ENCODE peak calls at places on chromosome 17, in four cellular contexts. Y is breast epithelium, A is omental fat pad, O is GM12865. H is an unnamed sample.

GRCh38 chr17:20172378-20172775 is 163.2 kb downstream of the SPECC1 start:
- DNase-seq in Y (no peak), A (no peak), O (no peak), H (no peak)

GRCh38 chr17:37220609-37220953 is 155.2 kb upstream of the C17orf78 start:
- DNase-seq in Y (no peak), A (no peak), O (peak; percentile 12), H (no peak)

GRCh38 chr17:67362173-67362572 is 4.2 kb downstream of the PSMD12 start:
- DNase-seq in Y (no peak), A (no peak), O (no peak), H (peak; percentile 32)

GRCh38 chr17:17467021-17467420 is 9.8 kb upstream of the MED9 start:
- DNase-seq in Y (no peak), A (no peak), O (no peak), H (no peak)

GRCh38 chr17:72684405-72685020 is 408.0 kb downstream of the SLC39A11 start:
- DNase-seq in Y (no peak), A (no peak), O (no peak), H (no peak)

GRCh38 chr17:53724726-53725125 is 98.0 kb upstream of the KIF2B start:
- DNase-seq in Y (no peak), A (no peak), O (no peak), H (no peak)

GRCh38 chr17:36657763-36658490 is 56.5 kb downstream of the MRM1 start:
- DNase-seq in Y (no peak), A (no peak), O (no peak), H (no peak)

GRCh38 chr17:33290156-33290697 is 2.9 kb downstream of the ASIC2 start:
- DNase-seq in Y (no peak), A (no peak), O (no peak), H (no peak)

GRCh38 chr17:68089881-68090280 is 54.3 kb downstream of the KPNA2 start:
- DNase-seq in Y (no peak), A (no peak), O (peak; percentile 74), H (peak; percentile 57)

GRCh38 chr17:10197721-10198508 is 491 bp downstream of the GAS7 start:
- DNase-seq in Y (no peak), A (no peak), O (no peak), H (no peak)

GRCh38 chr17:2366747-2367494 is 29.6 kb downstream of the SGSM2 start:
- DNase-seq in Y (no peak), A (no peak), O (no peak), H (no peak)

GRCh38 chr17:27323538-27324212 is 29.8 kb downstream of the WSB1 start:
- DNase-seq in Y (peak; percentile 76), A (no peak), O (no peak), H (peak; percentile 83)

GRCh38 chr17:50559674-50560184 is 786 bp upstream of the CACNA1G start:
- DNase-seq in Y (no peak), A (peak; percentile 42), O (peak; percentile 44), H (no peak)

GRCh38 chr17:21674242-21674731 is 18.0 kb upstream of the KCNJ18 start:
- DNase-seq in Y (no peak), A (no peak), O (no peak), H (peak; percentile 87)

GRCh38 chr17:12977008-12977751 is 40.6 kb downstream of the ELAC2 start:
- DNase-seq in Y (no peak), A (no peak), O (no peak), H (no peak)

GRCh38 chr17:28745052-28745776 is 1.4 kb downstream of the TRAF4 start:
- DNase-seq in Y (peak; percentile 80), A (no peak), O (peak; percentile 65), H (peak; percentile 86)

GRCh38 chr17:15464211-15464610 is 3.2 kb downstream of the CDRT4 start:
- DNase-seq in Y (no peak), A (no peak), O (no peak), H (no peak)

GRCh38 chr17:66730497-66730923 is 104.4 kb upstream of the CACNG5 start:
- DNase-seq in Y (no peak), A (no peak), O (no peak), H (no peak)

GRCh38 chr17:48500435-48501426 is 30.1 kb downstream of the HOXB1 start:
- DNase-seq in Y (no peak), A (no peak), O (peak; percentile 42), H (no peak)

GRCh38 chr17:67993998-67994361 is 2.3 kb downstream of the C17orf58 start:
- DNase-seq in Y (no peak), A (no peak), O (peak; percentile 40), H (no peak)

GRCh38 chr17:2174471-2175293 is 119.8 kb downstream of the HIC1 start:
- DNase-seq in Y (no peak), A (no peak), O (no peak), H (peak; percentile 87)

GRCh38 chr17:59752446-59752845 is 45.0 kb downstream of the VMP1 start:
- DNase-seq in Y (no peak), A (no peak), O (peak; percentile 10), H (no peak)

GRCh38 chr17:38730526-38731379 is 612 bp downstream of the CISD3 start:
- DNase-seq in Y (peak; percentile 80), A (no peak), O (peak; percentile 41), H (no peak)

GRCh38 chr17:50919321-50920040 is 53.3 kb upstream of the TOB1 start:
- DNase-seq in Y (peak; percentile 97), A (peak; percentile 48), O (peak; percentile 75), H (peak; percentile 97)

GRCh38 chr17:58224315-58224714 is 5.3 kb upstream of the MKS1 start:
- DNase-seq in Y (no peak), A (no peak), O (no peak), H (no peak)

GRCh38 chr17:43694081-43694870 is 32.6 kb upstream of the MEOX1 start:
- DNase-seq in Y (peak; percentile 69), A (peak; percentile 34), O (peak; percentile 88), H (peak; percentile 89)

GRCh38 chr17:48997103-48997826 is at the start of gene IGF2BP1:
- DNase-seq in Y (no peak), A (no peak), O (peak; percentile 57), H (peak; percentile 86)

GRCh38 chr17:7046127-7046724 is 2.3 kb upstream of the SLC16A11 start:
- DNase-seq in Y (peak; percentile 92), A (no peak), O (no peak), H (no peak)

GRCh38 chr17:72926171-72926570 is 166.3 kb downstream of the SLC39A11 start:
- DNase-seq in Y (no peak), A (no peak), O (no peak), H (no peak)

GRCh38 chr17:38868968-38869646 is 751 bp upstream of the LASP1 start:
- DNase-seq in Y (peak; percentile 97), A (peak; percentile 92), O (peak; percentile 93), H (peak; percentile 97)

GRCh38 chr17:60155427-60155814 is 5.6 kb downstream of the CA4 start:
- DNase-seq in Y (no peak), A (no peak), O (no peak), H (no peak)

GRCh38 chr17:50422738-50423137 is 3.3 kb upstream of the ACSF2 start:
- DNase-seq in Y (no peak), A (no peak), O (no peak), H (no peak)

GRCh38 chr17:47895254-47895855 is 681 bp upstream of the SP2 start:
- DNase-seq in Y (no peak), A (no peak), O (peak; percentile 37), H (no peak)

GRCh38 chr17:2892305-2892971 is 96.2 kb downstream of the RAP1GAP2 start:
- DNase-seq in Y (no peak), A (no peak), O (peak; percentile 8), H (no peak)

GRCh38 chr17:47297661-47298400 is 25.9 kb upstream of the EFCAB13 start:
- DNase-seq in Y (no peak), A (no peak), O (no peak), H (no peak)

GRCh38 chr17:77503916-77504651 is 363.3 kb downstream of the SEC14L1 start:
- DNase-seq in Y (no peak), A (no peak), O (no peak), H (no peak)
- TF ChIP-seq CTCF in Y (no peak), A (no peak), O (no peak), H (no peak)

GRCh38 chr17:56624947-56625346 is 31.4 kb downstream of the NOG start:
- DNase-seq in Y (no peak), A (no peak), O (no peak), H (no peak)

GRCh38 chr17:56624315-56624714 is 30.8 kb downstream of the NOG start:
- DNase-seq in Y (no peak), A (no peak), O (no peak), H (no peak)

GRCh38 chr17:56630202-56630601 is 36.7 kb downstream of the NOG start:
- DNase-seq in Y (no peak), A (no peak), O (no peak), H (no peak)

GRCh38 chr17:56633681-56634080 is 40.2 kb downstream of the NOG start:
- DNase-seq in Y (no peak), A (no peak), O (no peak), H (no peak)

GRCh38 chr17:56629450-56630187 is 36.1 kb downstream of the NOG start:
- DNase-seq in Y (no peak), A (no peak), O (peak; percentile 3), H (no peak)
- TF ChIP-seq CTCF in Y (no peak), A (no peak), O (peak; percentile 18), H (peak; percentile 20)

DNA sequence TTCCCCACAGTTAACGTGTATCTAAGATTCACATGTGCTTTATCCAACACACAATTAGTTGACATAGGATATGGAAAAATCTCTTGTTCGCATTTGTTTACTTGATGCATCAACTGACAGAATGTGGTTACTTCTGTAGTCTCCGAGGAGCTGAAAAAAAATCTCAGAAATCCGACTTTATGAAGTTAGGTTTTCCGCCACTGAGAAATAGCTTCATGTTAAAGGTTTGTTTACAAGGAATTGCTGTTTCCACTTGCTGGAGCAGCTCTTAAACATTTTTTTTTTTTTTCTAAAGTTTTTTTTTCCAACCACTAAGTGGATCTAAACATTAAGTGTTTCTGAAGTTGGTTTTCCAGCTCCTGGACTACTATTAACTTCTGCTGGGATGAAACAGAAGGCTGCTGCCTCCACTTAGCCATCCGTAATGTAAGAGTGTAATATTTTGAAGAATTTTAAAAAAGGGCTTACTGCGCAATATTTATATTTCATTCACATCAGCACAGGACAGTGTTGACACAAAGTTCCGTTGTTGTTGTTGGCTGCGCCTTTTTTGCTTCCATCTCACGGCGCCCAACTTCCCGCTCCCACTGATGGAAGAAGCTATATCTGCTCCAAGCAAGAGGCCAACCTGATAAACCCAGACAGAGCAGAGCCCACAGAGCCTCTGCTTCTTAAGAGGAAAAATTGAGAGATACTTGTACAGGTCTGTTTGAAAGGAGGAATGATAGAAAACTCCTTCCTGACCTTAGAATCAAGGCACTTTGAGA is 167.8 kb upstream of the KCNJ16 start:
- DNase-seq in Y (no peak), A (no peak), O (no peak), H (no peak)
- TF ChIP-seq CTCF in Y (no peak), A (no peak), O (no peak), H (no peak)

GRCh38 chr17:74408262-74408661 is 23.6 kb upstream of the GPRC5C start:
- DNase-seq in Y (no peak), A (no peak), O (peak; percentile 20), H (no peak)
- TF ChIP-seq CTCF in Y (no peak), A (no peak), O (no peak), H (no peak)

GRCh38 chr17:4516740-4517139 is 18.1 kb downstream of the SPNS2 start:
- DNase-seq in Y (no peak), A (no peak), O (no peak), H (no peak)
- TF ChIP-seq CTCF in Y (no peak), A (no peak), O (no peak), H (no peak)